ENCODE peak calls at places on chromosomes 16 and 17, in four cellular contexts. One of them, this sample, is unnamed.

GRCh38 chr17:60067871-60068270 is 10.8 kb downstream of the HEATR6 start:
- DNase-seq in K562: no peak
- DNase-seq in GM12892: no peak
- DNase-seq in GM12878: no peak
- DNase-seq in this sample: no peak

GRCh38 chr16:67907397-67907796 is 14.3 kb downstream of the PSKH1 start:
- DNase-seq in K562: no peak
- DNase-seq in GM12892: no peak
- DNase-seq in GM12878: no peak
- DNase-seq in this sample: no peak

GRCh38 chr16:1573301-1573700 is 38.6 kb downstream of the IFT140 start:
- DNase-seq in K562: no peak
- DNase-seq in GM12892: no peak
- DNase-seq in GM12878: no peak
- DNase-seq in this sample: no peak

GRCh38 chr17:42683407-42684031 is 1.2 kb downstream of the CNTNAP1 start:
- DNase-seq in K562: no peak
- DNase-seq in GM12892: no peak
- DNase-seq in GM12878: no peak
- DNase-seq in this sample: no peak

GRCh38 chr17:72392056-72393010 is 271.5 kb downstream of the SOX9 start:
- DNase-seq in K562: no peak
- DNase-seq in GM12892: peak; percentile 34
- DNase-seq in GM12878: peak; percentile 68
- DNase-seq in this sample: no peak

GRCh38 chr17:64448665-64449512 is at the start of gene MILR1:
- DNase-seq in K562: peak; percentile 28
- DNase-seq in GM12892: no peak
- DNase-seq in GM12878: peak; percentile 77
- DNase-seq in this sample: no peak

GRCh38 chr16:50025544-50025931 is 513 bp downstream of the CNEP1R1 start:
- DNase-seq in K562: peak; percentile 31
- DNase-seq in GM12892: peak; percentile 29
- DNase-seq in GM12878: no peak
- DNase-seq in this sample: peak; percentile 27

GRCh38 chr16:62010186-62010585 is 26.1 kb downstream of the CDH8 start:
- DNase-seq in K562: no peak
- DNase-seq in GM12892: no peak
- DNase-seq in GM12878: no peak
- DNase-seq in this sample: no peak

GRCh38 chr17:12180644-12181261 is 160.1 kb downstream of the MAP2K4 start:
- DNase-seq in K562: peak; percentile 27
- DNase-seq in GM12892: no peak
- DNase-seq in GM12878: peak; percentile 0
- DNase-seq in this sample: no peak

GRCh38 chr16:22352726-22353125 is 21.7 kb downstream of the CDR2 start:
- DNase-seq in K562: no peak
- DNase-seq in GM12892: no peak
- DNase-seq in GM12878: no peak
- DNase-seq in this sample: no peak

GRCh38 chr16:19926449-19927390 is 42.1 kb upstream of the GPRC5B start:
- DNase-seq in K562: no peak
- DNase-seq in GM12892: no peak
- DNase-seq in GM12878: no peak
- DNase-seq in this sample: no peak

GRCh38 chr17:5413682-5414081 is 5.8 kb downstream of the NUP88 start:
- DNase-seq in K562: no peak
- DNase-seq in GM12892: no peak
- DNase-seq in GM12878: no peak
- DNase-seq in this sample: no peak

GRCh38 chr17:73030501-73030911 is 62.0 kb downstream of the SLC39A11 start:
- DNase-seq in K562: no peak
- DNase-seq in GM12892: no peak
- DNase-seq in GM12878: no peak
- DNase-seq in this sample: no peak

GRCh38 chr17:81453712-81454111 is 58.5 kb downstream of the BAHCC1 start:
- DNase-seq in K562: no peak
- DNase-seq in GM12892: no peak
- DNase-seq in GM12878: no peak
- DNase-seq in this sample: no peak

GRCh38 chr17:67239597-67239996 is 5.4 kb downstream of the HELZ start:
- DNase-seq in K562: no peak
- DNase-seq in GM12892: no peak
- DNase-seq in GM12878: no peak
- DNase-seq in this sample: no peak

GRCh38 chr16:15752717-15753488 is 102.9 kb downstream of the NDE1 start:
- DNase-seq in K562: no peak
- DNase-seq in GM12892: no peak
- DNase-seq in GM12878: no peak
- DNase-seq in this sample: no peak

GRCh38 chr16:75764154-75764768 is 38.0 kb upstream of the CPHXL start:
- DNase-seq in K562: peak; percentile 45
- DNase-seq in GM12892: peak; percentile 20
- DNase-seq in GM12878: peak; percentile 53
- DNase-seq in this sample: peak; percentile 26

GRCh38 chr16:29850998-29851397 is 12.0 kb downstream of the CDIPT start:
- DNase-seq in K562: no peak
- DNase-seq in GM12892: no peak
- DNase-seq in GM12878: no peak
- DNase-seq in this sample: no peak

GRCh38 chr17:29577778-29578211 is 9.3 kb downstream of the TP53I13 start:
- DNase-seq in K562: no peak
- DNase-seq in GM12892: no peak
- DNase-seq in GM12878: no peak
- DNase-seq in this sample: no peak

GRCh38 chr17:70006159-70006558 is 68.9 kb upstream of the KCNJ16 start:
- DNase-seq in K562: no peak
- DNase-seq in GM12892: no peak
- DNase-seq in GM12878: no peak
- DNase-seq in this sample: no peak

GRCh38 chr16:19424478-19424877 is 6.8 kb downstream of the TMC5 start:
- DNase-seq in K562: no peak
- DNase-seq in GM12892: no peak
- DNase-seq in GM12878: no peak
- DNase-seq in this sample: no peak

GRCh38 chr16:11277607-11278337 is 1.5 kb upstream of the PRM2 start:
- DNase-seq in K562: no peak
- DNase-seq in GM12892: no peak
- DNase-seq in GM12878: no peak
- DNase-seq in this sample: no peak

GRCh38 chr17:47325176-47325575 is 1.4 kb downstream of the EFCAB13 start:
- DNase-seq in K562: no peak
- DNase-seq in GM12892: no peak
- DNase-seq in GM12878: no peak
- DNase-seq in this sample: no peak

GRCh38 chr17:73308017-73308823 is 3.6 kb downstream of the CDC42EP4 start:
- DNase-seq in K562: peak; percentile 81
- DNase-seq in GM12892: no peak
- DNase-seq in GM12878: no peak
- DNase-seq in this sample: no peak

GRCh38 chr17:63387941-63388340 is 58.2 kb downstream of the CYB561 start:
- DNase-seq in K562: no peak
- DNase-seq in GM12892: no peak
- DNase-seq in GM12878: no peak
- DNase-seq in this sample: no peak

GRCh38 chr17:8300629-8301242 is 5.5 kb upstream of the SLC25A35 start:
- DNase-seq in K562: peak; percentile 62
- DNase-seq in GM12892: peak; percentile 74
- DNase-seq in GM12878: peak; percentile 31
- DNase-seq in this sample: peak; percentile 72

GRCh38 chr17:67435122-67435521 is 58.0 kb downstream of the PITPNC1 start:
- DNase-seq in K562: no peak
- DNase-seq in GM12892: no peak
- DNase-seq in GM12878: no peak
- DNase-seq in this sample: no peak

GRCh38 chr16:19704321-19705130 is 13.5 kb downstream of the KNOP1 start:
- DNase-seq in K562: no peak
- DNase-seq in GM12892: no peak
- DNase-seq in GM12878: no peak
- DNase-seq in this sample: no peak

GRCh38 chr17:43438626-43439529 is 40.1 kb downstream of the ARL4D start:
- DNase-seq in K562: no peak
- DNase-seq in GM12892: no peak
- DNase-seq in GM12878: no peak
- DNase-seq in this sample: no peak

GRCh38 chr17:77284023-77284617 is 143.4 kb downstream of the SEC14L1 start:
- DNase-seq in K562: no peak
- DNase-seq in GM12892: no peak
- DNase-seq in GM12878: no peak
- DNase-seq in this sample: no peak

GRCh38 chr17:77286391-77286640 is 145.5 kb downstream of the SEC14L1 start:
- DNase-seq in K562: no peak
- DNase-seq in GM12892: no peak
- DNase-seq in GM12878: no peak
- DNase-seq in this sample: no peak

GRCh38 chr17:77286641-77287431 is 146.1 kb downstream of the SEC14L1 start:
- DNase-seq in K562: no peak
- DNase-seq in GM12892: no peak
- DNase-seq in GM12878: no peak
- DNase-seq in this sample: no peak

GRCh38 chr17:77287432-77288068 is 146.8 kb downstream of the SEC14L1 start:
- DNase-seq in K562: no peak
- DNase-seq in GM12892: no peak
- DNase-seq in GM12878: no peak
- DNase-seq in this sample: no peak

GRCh38 chr17:77285594-77286390 is 145.0 kb downstream of the SEC14L1 start:
- DNase-seq in K562: no peak
- DNase-seq in GM12892: no peak
- DNase-seq in GM12878: no peak
- DNase-seq in this sample: no peak
- TF ChIP-seq POLR2A in K562: no peak
- TF ChIP-seq POLR2A in GM12892: no peak
- TF ChIP-seq POLR2A in GM12878: no peak
- TF ChIP-seq POLR2A in this sample: no peak

GRCh38 chr17:40095944-40096791 is 4.2 kb downstream of the NR1D1 start:
- DNase-seq in K562: no peak
- DNase-seq in GM12892: peak; percentile 97
- DNase-seq in GM12878: peak; percentile 99
- DNase-seq in this sample: peak; percentile 97
- TF ChIP-seq TAF1 in K562: no peak
- TF ChIP-seq TAF1 in GM12892: no peak
- TF ChIP-seq TAF1 in GM12878: no peak
- TF ChIP-seq TAF1 in this sample: no peak

GRCh38 chr16:3234543-3235541 is at the start of gene ZNF200:
- DNase-seq in K562: peak; percentile 90
- DNase-seq in GM12892: peak; percentile 93
- DNase-seq in GM12878: peak; percentile 78
- DNase-seq in this sample: peak; percentile 95
- TF ChIP-seq POLR2A in K562: peak; percentile 89
- TF ChIP-seq POLR2A in GM12892: peak; percentile 93
- TF ChIP-seq POLR2A in GM12878: peak; percentile 97
- TF ChIP-seq POLR2A in this sample: peak; percentile 86

DNA sequence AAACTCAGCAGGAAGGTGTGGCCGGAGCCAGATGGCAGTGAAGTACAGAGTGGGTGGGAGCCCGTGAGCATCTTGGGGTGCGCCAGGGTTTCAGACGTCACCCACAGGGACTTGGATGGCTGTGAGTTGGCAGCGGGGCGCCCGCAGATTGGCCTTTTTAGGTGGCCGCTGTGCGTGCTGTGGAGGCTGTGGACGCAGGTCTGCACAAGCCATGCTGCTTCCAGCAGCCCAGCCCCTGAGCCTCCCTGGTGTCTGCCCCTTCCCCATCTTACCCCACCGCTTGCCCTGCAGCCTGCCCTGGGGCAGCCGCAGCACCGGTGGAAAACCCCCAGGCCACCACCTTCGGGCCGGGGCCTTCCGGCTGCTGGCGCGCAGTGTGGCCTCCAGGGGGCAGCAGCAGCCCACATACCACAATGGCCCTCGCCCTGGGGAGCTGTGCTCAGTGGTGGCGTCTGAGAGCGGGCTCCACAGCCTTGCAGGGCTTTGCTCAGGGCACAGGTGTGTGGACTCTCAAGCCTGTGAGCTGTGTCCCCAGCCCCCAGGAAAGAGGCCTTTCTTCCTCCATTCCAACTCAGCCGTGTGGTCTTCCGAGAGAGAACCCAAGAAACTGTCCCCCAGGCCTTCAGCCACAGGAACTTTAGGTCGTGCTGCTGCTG is 11.8 kb downstream of the ENDOV start:
- DNase-seq in K562: peak; percentile 89
- DNase-seq in GM12892: peak; percentile 98
- DNase-seq in GM12878: peak; percentile 12
- DNase-seq in this sample: peak; percentile 99
- TF ChIP-seq TAF1 in K562: no peak
- TF ChIP-seq TAF1 in GM12892: no peak
- TF ChIP-seq TAF1 in GM12878: no peak
- TF ChIP-seq TAF1 in this sample: no peak

GRCh38 chr17:40818733-40819527 is 3.5 kb downstream of the KRT10 start:
- DNase-seq in K562: peak; percentile 77
- DNase-seq in GM12892: peak; percentile 41
- DNase-seq in GM12878: no peak
- DNase-seq in this sample: peak; percentile 57
- TF ChIP-seq POLR2A in K562: peak; percentile 85
- TF ChIP-seq POLR2A in GM12892: no peak
- TF ChIP-seq POLR2A in GM12878: peak; percentile 85
- TF ChIP-seq POLR2A in this sample: peak; percentile 58

GRCh38 chr16:73093146-73094144 is 45.5 kb upstream of the ZFHX3 start:
- DNase-seq in K562: no peak
- DNase-seq in GM12892: no peak
- DNase-seq in GM12878: no peak
- DNase-seq in this sample: no peak
- TF ChIP-seq TAF1 in K562: no peak
- TF ChIP-seq TAF1 in GM12892: no peak
- TF ChIP-seq TAF1 in GM12878: no peak
- TF ChIP-seq TAF1 in this sample: no peak

DNA sequence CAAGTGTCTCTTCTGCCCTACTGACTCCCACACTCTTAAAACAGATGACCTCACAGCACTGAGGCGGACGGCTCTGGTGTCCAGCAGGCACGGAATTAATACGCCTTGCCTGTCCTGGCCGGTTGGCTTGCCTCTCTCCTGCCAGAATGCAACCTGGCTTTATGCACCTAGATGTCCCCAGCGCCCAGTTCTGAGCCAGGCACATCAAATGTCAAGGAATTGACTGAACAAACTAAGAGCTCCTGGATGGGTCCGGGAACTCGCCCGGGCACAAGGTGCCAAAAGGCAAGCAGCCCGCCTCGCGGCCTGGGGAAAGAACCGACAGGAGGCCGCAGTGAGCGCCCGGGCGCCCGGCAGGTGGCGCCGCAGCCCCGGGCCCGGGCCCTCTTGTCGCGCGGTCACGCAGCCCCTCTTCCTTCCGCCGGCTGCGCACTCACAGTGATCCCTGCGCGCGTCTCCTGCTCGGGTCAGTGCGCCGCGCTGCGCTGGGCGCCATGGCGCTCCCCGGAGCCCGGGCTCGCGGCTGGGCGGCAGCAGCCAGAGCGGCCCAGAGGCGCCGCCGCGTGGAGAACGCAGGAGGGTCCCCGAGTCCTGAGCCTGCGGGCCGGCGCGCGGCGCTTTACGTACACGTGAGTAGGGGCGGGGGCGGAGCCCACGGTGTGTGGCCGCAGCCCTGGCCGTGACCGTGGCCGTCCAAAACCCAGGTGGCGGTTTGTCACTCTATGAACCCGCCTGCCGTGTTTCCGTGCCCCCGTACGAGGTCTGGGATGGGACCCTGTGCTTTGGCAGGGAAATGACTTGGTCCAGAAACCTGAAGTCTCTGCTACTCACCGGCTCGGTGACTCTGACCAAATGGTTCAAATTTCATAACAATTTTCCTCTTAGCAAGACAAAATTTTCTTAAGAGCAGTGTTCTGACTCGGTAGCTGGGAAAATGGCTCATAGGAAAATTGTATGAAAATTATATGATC is at the start of gene RSAD1:
- DNase-seq in K562: peak; percentile 90
- DNase-seq in GM12892: peak; percentile 84
- DNase-seq in GM12878: peak; percentile 60
- DNase-seq in this sample: peak; percentile 87
- TF ChIP-seq POLR2A in K562: peak; percentile 70
- TF ChIP-seq POLR2A in GM12892: peak; percentile 92
- TF ChIP-seq POLR2A in GM12878: peak; percentile 96
- TF ChIP-seq POLR2A in this sample: peak; percentile 81